ENCODE peak calls at places on chromosome 20, in nine cellular contexts. One of them, this sample, is unnamed. For H3K4me1 and H3K27me3, the result is how much of the 10 kb centered on the place peaks cover.

GRCh38 chr20:64180673-64181072 is 16.4 kb downstream of the MYT1 start:
- DNase-seq in cardiac muscle cell: no peak
- DNase-seq in tibial artery: no peak
- DNase-seq in psoas muscle: no peak
- DNase-seq in right lobe of liver: no peak
- DNase-seq in adrenal gland: no peak
- DNase-seq in H9: no peak
- DNase-seq in endodermal cell: no peak
- DNase-seq in hepatocyte: no peak
- DNase-seq in this sample: no peak

GRCh38 chr20:50014570-50015562 is 32.1 kb downstream of the SNAI1 start:
- DNase-seq in right lobe of liver: no peak
- DNase-seq in cardiac muscle cell: no peak
- DNase-seq in endodermal cell: peak
- DNase-seq in psoas muscle: no peak
- DNase-seq in tibial artery: no peak
- DNase-seq in H9: no peak
- DNase-seq in hepatocyte: peak
- DNase-seq in adrenal gland: no peak
- DNase-seq in this sample: no peak

GRCh38 chr20:33908351-33908750 is 85.4 kb upstream of the RALY start:
- DNase-seq in adrenal gland: no peak
- DNase-seq in H9: no peak
- DNase-seq in psoas muscle: no peak
- DNase-seq in hepatocyte: no peak
- DNase-seq in tibial artery: peak
- DNase-seq in cardiac muscle cell: no peak
- DNase-seq in endodermal cell: no peak
- DNase-seq in right lobe of liver: no peak
- DNase-seq in this sample: peak

GRCh38 chr20:56829788-56830385 is 200.8 kb downstream of the TFAP2C start:
- DNase-seq in endodermal cell: peak
- DNase-seq in hepatocyte: peak
- DNase-seq in cardiac muscle cell: no peak
- DNase-seq in psoas muscle: no peak
- DNase-seq in tibial artery: no peak
- DNase-seq in adrenal gland: no peak
- DNase-seq in right lobe of liver: no peak
- DNase-seq in H9: peak
- DNase-seq in this sample: no peak

GRCh38 chr20:11296221-11296620 is 621.5 kb upstream of the BTBD3 start:
- DNase-seq in cardiac muscle cell: peak
- DNase-seq in right lobe of liver: no peak
- DNase-seq in tibial artery: no peak
- DNase-seq in endodermal cell: peak
- DNase-seq in H9: no peak
- DNase-seq in hepatocyte: no peak
- DNase-seq in adrenal gland: no peak
- DNase-seq in psoas muscle: no peak
- DNase-seq in this sample: no peak

GRCh38 chr20:53331151-53331973 is 262.3 kb downstream of the ZNF217 start:
- DNase-seq in tibial artery: no peak
- DNase-seq in psoas muscle: peak
- DNase-seq in hepatocyte: peak
- DNase-seq in H9: peak
- DNase-seq in right lobe of liver: no peak
- DNase-seq in adrenal gland: peak
- DNase-seq in cardiac muscle cell: no peak
- DNase-seq in endodermal cell: peak
- DNase-seq in this sample: peak

GRCh38 chr20:38805502-38805957 is at the start of gene PPP1R16B:
- DNase-seq in H9: peak
- DNase-seq in psoas muscle: peak
- DNase-seq in right lobe of liver: peak
- DNase-seq in cardiac muscle cell: peak
- DNase-seq in tibial artery: no peak
- DNase-seq in adrenal gland: peak
- DNase-seq in endodermal cell: peak
- DNase-seq in hepatocyte: peak
- DNase-seq in this sample: peak

GRCh38 chr20:33037456-33037855 is 6.0 kb downstream of the BPIFB6 start:
- DNase-seq in H9: no peak
- DNase-seq in endodermal cell: no peak
- DNase-seq in tibial artery: no peak
- DNase-seq in right lobe of liver: no peak
- DNase-seq in cardiac muscle cell: no peak
- DNase-seq in hepatocyte: no peak
- DNase-seq in adrenal gland: no peak
- DNase-seq in psoas muscle: no peak
- DNase-seq in this sample: peak

GRCh38 chr20:57047281-57048026 is 219.0 kb downstream of the BMP7 start:
- DNase-seq in H9: no peak
- DNase-seq in psoas muscle: no peak
- DNase-seq in hepatocyte: no peak
- DNase-seq in adrenal gland: no peak
- DNase-seq in cardiac muscle cell: no peak
- DNase-seq in right lobe of liver: no peak
- DNase-seq in tibial artery: peak
- DNase-seq in endodermal cell: no peak
- DNase-seq in this sample: peak

GRCh38 chr20:34190679-34191090 is 50.5 kb upstream of the ASIP start:
- DNase-seq in hepatocyte: peak
- DNase-seq in psoas muscle: peak
- DNase-seq in H9: peak
- DNase-seq in tibial artery: peak
- DNase-seq in adrenal gland: peak
- DNase-seq in right lobe of liver: peak
- DNase-seq in cardiac muscle cell: peak
- DNase-seq in endodermal cell: peak
- DNase-seq in this sample: peak

GRCh38 chr20:57266251-57267157 is at the start of gene BMP7:
- DNase-seq in tibial artery: no peak
- DNase-seq in right lobe of liver: no peak
- DNase-seq in adrenal gland: no peak
- DNase-seq in endodermal cell: peak
- DNase-seq in cardiac muscle cell: peak
- DNase-seq in hepatocyte: peak
- DNase-seq in H9: peak
- DNase-seq in psoas muscle: no peak
- DNase-seq in this sample: peak

GRCh38 chr20:54167909-54168872 is 5.6 kb downstream of the CYP24A1 start:
- DNase-seq in hepatocyte: peak
- DNase-seq in H9: no peak
- DNase-seq in cardiac muscle cell: no peak
- DNase-seq in adrenal gland: peak
- DNase-seq in psoas muscle: no peak
- DNase-seq in right lobe of liver: no peak
- DNase-seq in endodermal cell: no peak
- DNase-seq in tibial artery: no peak
- DNase-seq in this sample: peak

GRCh38 chr20:6184086-6184485 is 61.3 kb upstream of the FERMT1 start:
- DNase-seq in tibial artery: no peak
- DNase-seq in psoas muscle: no peak
- DNase-seq in right lobe of liver: no peak
- DNase-seq in hepatocyte: no peak
- DNase-seq in cardiac muscle cell: no peak
- DNase-seq in H9: no peak
- DNase-seq in adrenal gland: no peak
- DNase-seq in endodermal cell: peak
- DNase-seq in this sample: peak

GRCh38 chr20:34824861-34825529 is 456 bp downstream of the NCOA6 start:
- DNase-seq in right lobe of liver: peak
- DNase-seq in cardiac muscle cell: peak
- DNase-seq in hepatocyte: peak
- DNase-seq in psoas muscle: peak
- DNase-seq in endodermal cell: peak
- DNase-seq in H9: peak
- DNase-seq in adrenal gland: peak
- DNase-seq in tibial artery: peak
- DNase-seq in this sample: peak

GRCh38 chr20:2402271-2402980 is 21.7 kb downstream of the TGM6 start:
- DNase-seq in psoas muscle: no peak
- DNase-seq in cardiac muscle cell: peak
- DNase-seq in right lobe of liver: no peak
- DNase-seq in tibial artery: no peak
- DNase-seq in adrenal gland: peak
- DNase-seq in endodermal cell: no peak
- DNase-seq in H9: no peak
- DNase-seq in hepatocyte: peak
- DNase-seq in this sample: no peak

GRCh38 chr20:57657537-57658446 is 37.6 kb upstream of the ZBP1 start:
- DNase-seq in right lobe of liver: peak
- DNase-seq in psoas muscle: peak
- DNase-seq in hepatocyte: no peak
- DNase-seq in adrenal gland: no peak
- DNase-seq in H9: peak
- DNase-seq in endodermal cell: peak
- DNase-seq in tibial artery: peak
- DNase-seq in cardiac muscle cell: no peak
- DNase-seq in this sample: peak

GRCh38 chr20:21105429-21106170 is 558 bp downstream of the LINC00237 start:
- DNase-seq in psoas muscle: peak
- DNase-seq in tibial artery: no peak
- DNase-seq in right lobe of liver: no peak
- DNase-seq in H9: peak
- DNase-seq in hepatocyte: no peak
- DNase-seq in adrenal gland: no peak
- DNase-seq in endodermal cell: peak
- DNase-seq in cardiac muscle cell: no peak
- DNase-seq in this sample: no peak

DNA sequence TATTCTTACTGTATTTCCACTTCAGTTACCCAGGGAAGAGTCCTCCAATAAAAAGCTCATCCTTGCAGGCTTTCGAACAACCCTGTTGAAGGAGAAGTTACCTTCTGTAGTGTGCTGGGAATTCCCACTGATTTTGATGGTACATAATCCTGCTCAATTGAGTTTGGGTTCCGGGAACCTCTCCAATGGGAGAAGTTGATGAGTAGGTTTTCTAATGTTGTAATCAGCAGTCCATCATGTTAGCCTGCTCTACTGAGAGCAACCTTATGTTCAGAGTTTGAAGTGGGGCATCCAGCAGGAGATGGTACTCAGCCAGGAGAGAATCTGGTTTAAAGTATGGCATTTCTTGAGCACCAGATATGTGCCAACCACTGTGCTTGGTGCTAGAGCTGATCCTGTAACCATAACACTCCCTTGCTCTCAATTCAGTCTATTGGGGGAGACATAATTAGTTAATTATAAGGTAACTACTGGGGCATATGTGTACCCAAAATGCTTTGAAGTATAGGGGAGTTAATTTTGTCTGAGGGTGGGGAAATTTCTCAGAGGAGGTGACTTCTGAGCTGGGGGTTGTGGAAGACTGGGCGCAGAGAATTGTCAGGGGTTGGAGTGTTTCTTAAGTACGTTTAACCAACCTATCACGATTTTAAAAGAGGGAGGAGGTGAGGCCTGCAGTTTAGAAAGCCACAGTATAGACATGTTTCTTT is 2.1 kb downstream of the TOP1 start:
- DNase-seq in hepatocyte: no peak
- DNase-seq in endodermal cell: no peak
- DNase-seq in adrenal gland: no peak
- DNase-seq in tibial artery: no peak
- DNase-seq in H9: no peak
- DNase-seq in cardiac muscle cell: no peak
- DNase-seq in psoas muscle: no peak
- DNase-seq in right lobe of liver: no peak
- DNase-seq in this sample: no peak
- H3K4me1 ChIP-seq in hepatocyte: under half
- H3K4me1 ChIP-seq in endodermal cell: under half
- H3K4me1 ChIP-seq in adrenal gland: half or more
- H3K4me1 ChIP-seq in tibial artery: half or more
- H3K4me1 ChIP-seq in H9: under half
- H3K4me1 ChIP-seq in cardiac muscle cell: under half
- H3K4me1 ChIP-seq in psoas muscle: half or more
- H3K4me1 ChIP-seq in right lobe of liver: under half
- H3K4me1 ChIP-seq in this sample: under half

GRCh38 chr20:31681769-31682168 is 40.9 kb downstream of the BCL2L1 start:
- DNase-seq in H9: no peak
- DNase-seq in right lobe of liver: no peak
- DNase-seq in adrenal gland: no peak
- DNase-seq in psoas muscle: no peak
- DNase-seq in cardiac muscle cell: no peak
- DNase-seq in hepatocyte: no peak
- DNase-seq in endodermal cell: no peak
- DNase-seq in tibial artery: no peak
- DNase-seq in this sample: no peak
- H3K27ac ChIP-seq in H9: no peak
- H3K27ac ChIP-seq in right lobe of liver: peak
- H3K27ac ChIP-seq in adrenal gland: no peak
- H3K27ac ChIP-seq in psoas muscle: no peak
- H3K27ac ChIP-seq in cardiac muscle cell: peak
- H3K27ac ChIP-seq in hepatocyte: no peak
- H3K27ac ChIP-seq in endodermal cell: no peak
- H3K27ac ChIP-seq in tibial artery: no peak
- H3K27ac ChIP-seq in this sample: no peak

GRCh38 chr20:62760536-62761057 is 35.7 kb upstream of the MRGBP start:
- DNase-seq in tibial artery: no peak
- DNase-seq in right lobe of liver: no peak
- DNase-seq in H9: no peak
- DNase-seq in endodermal cell: no peak
- DNase-seq in cardiac muscle cell: no peak
- DNase-seq in adrenal gland: no peak
- DNase-seq in psoas muscle: peak
- DNase-seq in hepatocyte: no peak
- DNase-seq in this sample: no peak
- H3K27me3 ChIP-seq in tibial artery: half or more
- H3K27me3 ChIP-seq in right lobe of liver: under half
- H3K27me3 ChIP-seq in H9: under half
- H3K27me3 ChIP-seq in endodermal cell: under half
- H3K27me3 ChIP-seq in cardiac muscle cell: under half
- H3K27me3 ChIP-seq in adrenal gland: under half
- H3K27me3 ChIP-seq in psoas muscle: under half
- H3K27me3 ChIP-seq in hepatocyte: under half
- H3K27me3 ChIP-seq in this sample: under half

DNA sequence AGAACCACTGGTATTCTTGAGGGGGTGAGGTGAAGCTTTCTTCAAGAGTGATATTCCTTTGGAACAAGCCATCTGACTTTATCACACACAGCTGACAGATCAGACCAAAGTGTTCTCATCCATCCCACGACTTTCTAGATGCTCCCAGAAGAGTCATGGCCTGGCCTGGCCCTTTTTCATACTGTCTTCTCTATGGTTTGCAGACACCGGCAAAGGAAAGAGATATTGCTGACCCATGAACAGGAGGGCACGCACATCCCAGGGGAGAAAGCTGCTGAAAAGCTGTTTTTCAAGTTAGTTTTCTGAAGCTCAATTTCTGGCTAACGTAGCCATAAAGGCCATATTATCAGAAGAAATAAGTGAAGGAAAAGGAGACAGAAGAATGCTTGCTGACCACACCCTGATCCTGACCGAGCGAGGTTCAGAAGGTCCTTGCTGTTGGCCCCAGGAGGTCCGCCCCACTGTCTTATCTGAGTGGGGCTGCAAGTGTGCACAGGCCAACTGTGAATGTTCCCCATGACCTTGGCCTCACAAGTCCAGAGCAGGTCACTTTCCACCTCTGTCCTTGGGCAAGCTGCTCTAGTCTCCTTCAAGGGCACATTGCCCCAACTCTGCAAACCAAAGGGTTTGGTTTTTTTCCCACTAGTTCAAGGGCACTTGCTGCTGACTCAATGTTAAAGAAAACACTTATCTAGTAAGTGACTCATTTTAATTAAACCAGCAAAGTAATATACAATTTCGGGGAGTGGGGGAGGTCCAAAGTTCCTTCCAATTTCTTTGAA is 2.0 kb downstream of the ACSS1 start:
- DNase-seq in right lobe of liver: no peak
- DNase-seq in psoas muscle: no peak
- DNase-seq in adrenal gland: peak
- DNase-seq in H9: no peak
- DNase-seq in tibial artery: peak
- DNase-seq in hepatocyte: no peak
- DNase-seq in cardiac muscle cell: no peak
- DNase-seq in endodermal cell: no peak
- DNase-seq in this sample: no peak
- H3K4me1 ChIP-seq in right lobe of liver: under half
- H3K4me1 ChIP-seq in psoas muscle: half or more
- H3K4me1 ChIP-seq in adrenal gland: half or more
- H3K4me1 ChIP-seq in H9: under half
- H3K4me1 ChIP-seq in tibial artery: half or more
- H3K4me1 ChIP-seq in hepatocyte: half or more
- H3K4me1 ChIP-seq in cardiac muscle cell: under half
- H3K4me1 ChIP-seq in endodermal cell: under half
- H3K4me1 ChIP-seq in this sample: under half